ENCODE peak calls at places on chromosome 9, in ten cellular contexts. G is colonic mucosa, D is kidney epithelial cell, J is gastrocnemius medialis, R is GM20000, L is neural progenitor cell, X is osteocyte, U is cardiac fibroblast, A is PC-9, V is choroid plexus epithelial cell. E is an unnamed sample.

GRCh38 chr9:28053378-28053777 is 480.1 kb upstream of the C9orf72 start:
- DNase-seq in G (no peak), J (no peak), A (no peak), D (no peak), V (no peak), L (no peak), X (no peak), U (no peak), R (no peak), E (no peak)

GRCh38 chr9:99051353-99051752 is 53.6 kb upstream of the TGFBR1 start:
- DNase-seq in D (no peak), A (no peak), R (no peak), L (no peak), X (no peak), J (no peak), V (no peak), G (no peak), U (no peak), E (no peak)

GRCh38 chr9:30036558-30036957 is 2347.9 kb upstream of the ACO1 start:
- DNase-seq in X (no peak), U (no peak), V (no peak), A (no peak), R (no peak), G (no peak), D (no peak), J (no peak), L (no peak), E (no peak)

GRCh38 chr9:133806623-133807010 is 68.5 kb upstream of the SARDH start:
- DNase-seq in L (no peak), D (no peak), U (no peak), R (no peak), J (no peak), X (no peak), V (no peak), A (no peak), G (no peak), E (no peak)

GRCh38 chr9:89920901-89921300 is 316.1 kb downstream of the GADD45G start:
- DNase-seq in G (no peak), L (no peak), D (no peak), V (no peak), X (peak), U (no peak), A (no peak), R (no peak), J (no peak), E (no peak)

GRCh38 chr9:27489087-27489876 is 34.8 kb upstream of the IFNK start:
- DNase-seq in X (no peak), V (no peak), D (no peak), A (no peak), U (no peak), R (peak), G (no peak), J (no peak), L (peak), E (no peak)

GRCh38 chr9:69495331-69495730 is 170.3 kb downstream of the ENTREP1 start:
- DNase-seq in G (no peak), X (no peak), V (no peak), J (no peak), D (no peak), L (peak), R (no peak), U (no peak), A (no peak), E (no peak)

GRCh38 chr9:134835455-134835854 is 45.2 kb upstream of the FCN2 start:
- DNase-seq in A (no peak), R (no peak), D (no peak), U (no peak), L (no peak), X (no peak), G (no peak), J (no peak), V (no peak), E (no peak)

GRCh38 chr9:19283108-19283710 is 52.7 kb downstream of the DENND4C start:
- DNase-seq in L (no peak), J (no peak), R (no peak), A (no peak), D (no peak), G (no peak), X (no peak), U (no peak), V (no peak), E (no peak)

GRCh38 chr9:81191222-81191621 is 498.1 kb downstream of the TLE1 start:
- DNase-seq in V (no peak), D (no peak), A (no peak), G (no peak), R (no peak), L (no peak), X (no peak), J (no peak), U (peak), E (no peak)

GRCh38 chr9:85432599-85432998 is 309.2 kb downstream of the AGTPBP1 start:
- DNase-seq in U (no peak), G (peak), D (no peak), A (no peak), R (no peak), J (no peak), V (no peak), L (no peak), X (no peak), E (no peak)

GRCh38 chr9:89701221-89701798 is 96.5 kb downstream of the GADD45G start:
- DNase-seq in R (peak), X (no peak), J (no peak), A (no peak), V (no peak), D (no peak), U (no peak), G (no peak), L (no peak), E (peak)

GRCh38 chr9:92160786-92161185 is 45.6 kb upstream of the SPTLC1 start:
- DNase-seq in J (no peak), L (peak), U (no peak), G (no peak), X (peak), V (no peak), A (no peak), D (no peak), R (no peak), E (no peak)

GRCh38 chr9:17117372-17117771 is 17.5 kb upstream of the CNTLN start:
- DNase-seq in R (no peak), G (no peak), V (no peak), X (no peak), D (no peak), A (no peak), L (no peak), J (no peak), U (no peak), E (no peak)

GRCh38 chr9:17120203-17120602 is 14.6 kb upstream of the CNTLN start:
- DNase-seq in X (no peak), J (no peak), G (no peak), D (no peak), R (no peak), L (no peak), A (no peak), V (no peak), U (no peak), E (no peak)

GRCh38 chr9:17121264-17121663 is 13.6 kb upstream of the CNTLN start:
- DNase-seq in L (no peak), X (no peak), V (no peak), G (no peak), R (no peak), D (no peak), U (no peak), J (no peak), A (no peak), E (no peak)

GRCh38 chr9:17116400-17116837 is 18.4 kb upstream of the CNTLN start:
- DNase-seq in X (no peak), L (peak), J (no peak), R (peak), A (peak), D (no peak), V (peak), G (no peak), U (peak), E (no peak)
- TF ChIP-seq CTCF in X (peak), L (peak), J (no peak), R (peak), A (peak), D (peak), V (no peak), G (peak), U (peak), E (peak)

GRCh38 chr9:127825319-127826051 is 22.8 kb downstream of the FPGS start:
- DNase-seq in V (no peak), G (peak), R (no peak), X (no peak), L (peak), J (no peak), A (no peak), D (no peak), U (no peak), E (no peak)
- TF ChIP-seq CTCF in V (peak), G (peak), R (no peak), X (peak), L (peak), J (peak), A (no peak), D (peak), U (peak), E (no peak)

GRCh38 chr9:77403244-77403643 is 225.9 kb downstream of the VPS13A start:
- DNase-seq in A (no peak), G (no peak), L (no peak), U (peak), D (no peak), J (no peak), X (no peak), V (peak), R (no peak), E (no peak)
- TF ChIP-seq CTCF in A (no peak), G (no peak), L (no peak), U (no peak), D (no peak), J (no peak), X (no peak), V (no peak), R (no peak), E (no peak)

GRCh38 chr9:101737165-101737704 is 1.2 kb downstream of the GRIN3A start:
- DNase-seq in D (no peak), A (no peak), G (no peak), X (peak), V (no peak), R (no peak), J (no peak), L (peak), U (no peak), E (no peak)

GRCh38 chr9:101739311-101739710 is 864 bp upstream of the GRIN3A start:
- DNase-seq in G (no peak), A (no peak), U (no peak), R (no peak), X (no peak), D (no peak), L (no peak), V (no peak), J (no peak), E (no peak)

GRCh38 chr9:101737705-101738565 is 512 bp downstream of the GRIN3A start:
- DNase-seq in D (no peak), R (no peak), U (peak), A (no peak), G (no peak), J (no peak), X (peak), L (peak), V (no peak), E (no peak)

GRCh38 chr9:101736723-101737122 is 1.7 kb downstream of the GRIN3A start:
- DNase-seq in J (no peak), L (peak), V (peak), D (no peak), A (no peak), R (no peak), X (no peak), U (peak), G (no peak), E (no peak)

DNA sequence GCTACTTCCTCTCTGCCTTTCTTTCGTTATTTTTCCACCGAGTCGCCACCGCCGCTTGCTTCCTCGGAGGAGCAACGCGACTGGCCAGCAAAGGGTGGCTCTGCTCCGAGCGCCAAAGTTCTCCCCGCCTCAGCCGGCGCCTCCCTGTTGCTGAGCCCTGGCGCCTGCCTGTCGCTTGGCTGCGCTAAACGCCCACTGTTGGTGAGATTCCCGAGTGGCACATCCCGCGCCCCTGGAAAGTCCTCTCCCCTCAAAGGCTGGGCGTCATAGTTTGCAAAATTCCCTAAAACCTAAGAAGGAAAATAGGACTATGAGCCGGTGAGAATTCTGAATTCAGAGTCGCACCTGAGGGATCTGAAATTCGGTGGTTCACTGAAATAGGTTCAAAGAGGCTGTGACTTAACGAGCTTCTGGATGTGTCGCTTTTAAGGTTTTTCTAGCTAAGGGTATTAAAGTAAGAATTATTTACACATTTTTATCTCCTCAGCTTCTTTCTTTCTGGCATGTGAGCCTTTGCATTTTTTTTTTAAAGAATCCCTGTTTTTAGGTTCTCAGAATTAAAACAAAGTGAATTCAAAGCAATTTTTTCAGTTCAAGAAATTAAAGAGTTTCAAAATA is at the start of gene GRIN3A:
- DNase-seq in D (no peak), L (peak), G (peak), U (peak), J (no peak), V (no peak), R (no peak), A (no peak), X (no peak), E (no peak)
- TF ChIP-seq CTCF in D (no peak), L (peak), G (no peak), U (no peak), J (no peak), V (no peak), R (no peak), A (no peak), X (no peak), E (no peak)

DNA sequence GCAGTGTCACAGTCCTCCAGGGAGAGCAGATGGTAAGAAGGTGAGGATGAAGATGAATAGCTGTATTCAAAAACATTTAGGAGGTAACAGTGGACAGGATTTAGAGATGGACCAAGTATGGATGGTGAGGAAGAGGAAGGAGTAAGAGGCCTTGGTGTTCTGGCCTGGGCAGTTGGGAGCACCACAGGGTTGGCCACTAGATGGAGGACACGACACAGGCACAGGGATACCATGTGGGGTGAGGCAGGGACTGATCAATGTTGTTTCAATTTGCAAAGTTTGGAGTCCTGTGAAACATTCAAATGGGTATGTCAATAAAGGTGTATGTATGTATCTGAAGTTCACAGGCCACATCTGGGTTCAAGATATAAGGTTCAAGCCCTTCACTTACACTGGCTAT is 141.1 kb upstream of the RASEF start:
- DNase-seq in J (no peak), G (no peak), D (no peak), L (no peak), A (no peak), V (no peak), U (no peak), X (no peak), R (no peak), E (no peak)
- TF ChIP-seq CTCF in J (peak), G (peak), D (no peak), L (peak), A (peak), V (peak), U (no peak), X (no peak), R (no peak), E (no peak)

DNA sequence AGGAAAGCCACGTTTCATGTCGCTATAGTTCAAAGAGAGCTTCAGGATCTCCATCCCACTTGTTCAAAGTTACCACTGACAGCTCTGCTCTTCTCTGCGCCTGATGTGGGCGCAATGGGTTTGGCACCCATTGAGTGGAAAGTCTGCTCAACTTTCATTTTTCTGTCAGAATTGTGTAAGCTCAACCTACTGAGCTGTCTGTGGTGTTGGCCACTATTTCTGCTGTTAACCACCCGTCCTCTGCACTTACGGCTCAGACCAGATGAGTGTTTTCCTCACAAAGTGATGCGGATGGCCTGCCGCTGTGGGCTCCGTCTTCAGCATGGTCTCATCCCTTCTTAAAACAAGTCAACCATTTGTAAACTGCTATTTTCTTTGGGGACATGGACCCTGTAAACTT is 131.2 kb downstream of the WNK2 start:
- DNase-seq in U (no peak), X (no peak), G (no peak), L (no peak), J (no peak), V (no peak), R (no peak), A (no peak), D (no peak), E (no peak)
- TF ChIP-seq CTCF in U (no peak), X (no peak), G (no peak), L (no peak), J (no peak), V (no peak), R (no peak), A (no peak), D (no peak), E (no peak)

GRCh38 chr9:137613738-137614523 is 4.9 kb upstream of the EHMT1 start:
- DNase-seq in V (no peak), L (no peak), U (no peak), R (no peak), D (no peak), A (no peak), X (no peak), G (no peak), J (no peak), E (no peak)

GRCh38 chr9:137613259-137613658 is 5.5 kb upstream of the EHMT1 start:
- DNase-seq in U (no peak), G (no peak), X (no peak), V (no peak), R (no peak), D (no peak), J (no peak), A (no peak), L (no peak), E (no peak)

GRCh38 chr9:137612741-137613142 is 6.1 kb upstream of the EHMT1 start:
- DNase-seq in A (no peak), X (no peak), G (no peak), L (no peak), J (no peak), R (no peak), D (no peak), V (no peak), U (no peak), E (no peak)

GRCh38 chr9:137615387-137615871 is 3.4 kb upstream of the EHMT1 start:
- DNase-seq in J (no peak), R (no peak), V (no peak), D (no peak), U (no peak), X (no peak), L (no peak), G (no peak), A (no peak), E (no peak)

DNA sequence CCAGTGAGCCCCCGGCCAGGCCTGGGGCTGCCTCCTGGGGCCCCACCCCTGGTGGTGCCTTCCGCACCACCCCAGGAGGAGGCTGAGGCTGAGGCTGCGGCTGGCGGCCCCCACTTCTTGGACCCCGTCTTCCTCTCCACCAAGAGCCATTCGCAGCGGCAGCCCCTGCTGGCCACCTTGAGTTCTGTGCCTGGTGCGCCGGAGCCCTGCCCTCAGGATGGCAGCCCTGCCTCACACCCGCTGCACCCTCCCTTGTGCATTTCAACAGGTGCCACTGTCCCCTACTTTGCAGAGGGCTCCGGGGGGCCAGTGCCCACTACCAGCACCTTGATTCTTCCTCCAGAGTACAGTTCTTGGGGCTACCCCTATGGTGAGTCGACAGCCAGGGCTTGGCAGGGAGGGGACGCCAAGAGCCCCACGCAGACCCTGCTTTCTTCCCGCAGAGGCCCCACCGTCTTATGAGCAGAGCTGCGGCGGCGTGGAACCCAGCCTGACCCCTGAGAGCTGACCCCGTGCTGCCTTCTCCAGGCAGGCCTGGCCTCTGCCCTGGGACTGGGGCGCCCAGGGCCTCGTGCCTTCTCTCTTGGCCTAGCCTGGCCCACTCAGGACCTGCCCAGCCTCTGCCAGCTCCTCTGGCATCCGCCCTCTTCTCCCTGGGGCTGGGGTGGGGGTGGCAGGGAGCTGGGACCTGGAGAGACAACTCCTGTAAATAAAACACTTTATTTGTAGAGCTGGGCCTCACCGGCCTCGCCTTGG is 4.0 kb upstream of the EHMT1 start:
- DNase-seq in D (no peak), U (no peak), R (no peak), X (no peak), L (no peak), A (no peak), V (no peak), G (no peak), J (no peak), E (no peak)
- TF ChIP-seq CTCF in D (no peak), U (no peak), R (no peak), X (no peak), L (no peak), A (no peak), V (no peak), G (no peak), J (no peak), E (no peak)